ENCODE peak calls at places on chromosomes 11 and 22, in four cellular contexts. C, H, S and I are unnamed samples.

GRCh38 chr11:94567181-94567670 is at the start of gene PIWIL4:
- DNase-seq in S (no peak), H (no peak), C (no peak), I (no peak)

GRCh38 chr11:64284962-64285884 is at the start of gene GPR137:
- DNase-seq in S (peak; percentile 91), H (peak; percentile 65), C (peak; percentile 89), I (peak; percentile 93)

GRCh38 chr22:18126606-18127005 is 16.0 kb downstream of the TUBA8 start:
- DNase-seq in S (peak; percentile 62), H (no peak), C (no peak), I (no peak)

GRCh38 chr11:85595285-85595884 is 31.8 kb downstream of the DLG2 start:
- DNase-seq in H (peak; percentile 51), S (no peak), C (no peak), I (no peak)

GRCh38 chr11:117808768-117809167 is 11.8 kb upstream of the DSCAML1 start:
- DNase-seq in H (no peak), C (no peak), S (no peak), I (no peak)

GRCh38 chr11:117814766-117815261 is 9.7 kb downstream of the FXYD2 start:
- DNase-seq in C (peak; percentile 79), H (peak; percentile 27), S (no peak), I (no peak)

GRCh38 chr22:44396727-44397722 is 84.3 kb upstream of the SHISAL1 start:
- DNase-seq in H (no peak), S (peak; percentile 56), C (peak; percentile 15), I (peak; percentile 59)

GRCh38 chr11:99234534-99234933 is 213.8 kb downstream of the CNTN5 start:
- DNase-seq in S (no peak), H (no peak), C (no peak), I (no peak)

GRCh38 chr22:37254206-37254866 is 10.3 kb upstream of the RAC2 start:
- DNase-seq in H (peak; percentile 73), C (peak; percentile 5), S (no peak), I (no peak)

GRCh38 chr11:128302425-128303186 is 284.8 kb downstream of the ETS1 start:
- DNase-seq in C (no peak), S (no peak), H (no peak), I (no peak)

GRCh38 chr11:34313099-34313517 is 44.7 kb downstream of the ABTB2 start:
- DNase-seq in C (no peak), S (no peak), H (no peak), I (no peak)

GRCh38 chr11:32400670-32401369 is 34.5 kb downstream of the WT1 start:
- DNase-seq in S (no peak), C (no peak), H (no peak), I (no peak)

GRCh38 chr11:32396991-32397390 is 38.3 kb downstream of the WT1 start:
- DNase-seq in C (no peak), S (no peak), H (peak; percentile 16), I (no peak)

GRCh38 chr11:32402836-32403235 is 32.5 kb downstream of the WT1 start:
- DNase-seq in S (no peak), H (no peak), C (no peak), I (no peak)

GRCh38 chr11:32396331-32396730 is 39.0 kb downstream of the WT1 start:
- DNase-seq in H (no peak), S (no peak), C (no peak), I (no peak)

DNA sequence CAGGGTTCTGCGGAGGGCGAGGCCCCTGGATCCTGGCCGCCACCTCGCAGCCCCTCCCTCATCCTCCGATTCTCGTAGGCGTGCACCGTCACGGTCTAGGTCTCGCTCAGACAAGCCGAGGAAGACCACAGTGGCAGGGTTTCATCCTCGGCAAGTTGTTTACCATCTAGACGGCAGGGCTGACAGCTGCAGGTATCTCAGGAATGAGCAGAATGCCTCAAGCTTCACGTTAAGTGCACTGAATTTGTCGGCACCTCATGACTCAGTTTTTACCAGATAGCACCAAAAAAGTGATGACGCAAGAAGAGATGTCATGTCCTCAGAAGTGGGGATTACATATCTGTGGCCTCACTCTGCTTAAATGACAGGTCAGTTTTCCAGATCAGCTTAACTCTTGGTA is 35.1 kb downstream of the WT1 start:
- DNase-seq in C (no peak), H (no peak), S (no peak), I (no peak)
- TF ChIP-seq CTCF in C (no peak), H (no peak), S (no peak), I (no peak)

GRCh38 chr22:21624120-21624879 is 5.5 kb downstream of the YDJC start:
- DNase-seq in C (no peak), H (no peak), S (no peak), I (no peak)
- TF ChIP-seq CTCF in C (no peak), H (peak; percentile 71), S (no peak), I (peak; percentile 65)

DNA sequence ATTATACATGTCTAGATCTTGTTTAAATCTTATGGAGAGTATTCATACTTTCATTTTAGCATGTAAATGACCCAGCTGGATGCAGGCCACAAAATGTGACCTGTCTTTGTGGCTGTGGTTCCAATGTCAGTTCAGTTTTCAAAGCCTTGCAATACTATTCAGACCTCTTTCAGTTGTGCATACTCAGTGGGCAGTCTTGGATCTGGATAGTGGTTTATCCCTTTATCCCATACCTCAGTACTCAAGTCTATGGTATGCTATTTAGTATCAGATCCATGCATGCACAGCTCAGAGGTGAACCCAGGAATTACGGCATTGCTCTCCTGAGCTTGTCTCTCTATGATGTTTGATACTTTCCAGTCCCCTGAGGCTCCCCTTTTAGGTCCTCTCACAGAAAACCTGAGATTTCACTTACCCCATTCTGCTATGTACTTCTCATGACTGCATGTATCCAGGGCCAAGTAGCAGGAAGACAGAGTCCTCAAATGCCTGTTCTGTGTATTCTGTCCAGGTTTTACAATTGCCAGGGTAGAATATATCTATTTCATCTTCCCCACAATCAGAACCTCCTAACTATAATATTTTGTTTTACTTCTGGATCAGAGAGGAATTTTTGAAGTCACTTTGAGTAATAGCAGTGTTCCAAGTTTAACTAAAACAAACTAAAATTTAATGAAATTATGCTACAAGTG is 6.9 kb upstream of the P4HA3 start:
- DNase-seq in H (peak; percentile 88), C (no peak), S (no peak), I (no peak)
- TF ChIP-seq CTCF in H (no peak), C (no peak), S (no peak), I (no peak)

DNA sequence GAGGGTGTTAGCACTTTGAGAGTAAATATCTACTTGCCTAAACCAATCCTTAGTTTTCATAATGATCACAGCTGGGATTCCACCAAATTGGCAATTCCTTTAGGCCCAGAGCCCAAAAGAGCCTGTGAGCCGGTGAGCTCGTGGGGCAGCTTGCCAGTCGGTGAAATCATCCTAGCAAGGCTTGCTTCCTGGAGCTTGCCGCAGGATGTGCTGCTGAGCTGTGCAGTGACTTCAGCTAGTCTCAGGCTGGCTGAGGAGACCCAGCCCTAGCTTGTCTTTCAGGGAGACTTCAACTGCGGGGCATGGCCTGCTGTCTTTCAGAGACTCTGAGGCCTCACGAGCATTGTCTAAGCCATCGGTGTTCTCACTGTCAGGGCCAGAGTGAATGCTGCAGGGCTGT is 73.6 kb upstream of the SUSD2 start:
- DNase-seq in H (peak; percentile 87), S (peak; percentile 87), C (peak; percentile 41), I (no peak)
- TF ChIP-seq CTCF in H (peak; percentile 54), S (peak; percentile 45), C (no peak), I (no peak)